ENCODE peak calls at places on chromosome 20, in ten cellular contexts. L is mucosa of descending colon, D is endothelial cell, Z is astrocyte of the spinal cord, P is GM12878, E is brain microvascular endothelial cell, W is cardiac muscle cell, T is HFF-Myc, R is stomach, O is A549. K is an unnamed sample.

GRCh38 chr20:41004561-41005360 is 23.9 kb upstream of the TOP1 start:
- DNase-seq in E (no peak), R (peak), Z (peak), W (no peak), L (no peak), P (no peak), D (no peak), T (no peak), O (no peak), K (no peak)

GRCh38 chr20:10538768-10539167 is 103.7 kb downstream of the SLX4IP start:
- DNase-seq in E (no peak), P (no peak), D (no peak), Z (no peak), L (no peak), W (no peak), R (no peak), O (no peak), T (no peak), K (no peak)

GRCh38 chr20:43220612-43221011 is 30.9 kb upstream of the PTPRT start:
- DNase-seq in P (no peak), E (no peak), L (no peak), T (no peak), Z (no peak), O (no peak), W (peak), D (no peak), R (no peak), K (no peak)

GRCh38 chr20:46724343-46724959 is 15.0 kb downstream of the SLC2A10 start:
- DNase-seq in L (no peak), D (no peak), R (no peak), T (no peak), W (no peak), P (no peak), E (no peak), O (no peak), Z (no peak), K (no peak)

GRCh38 chr20:40331699-40332098 is 357.3 kb downstream of the MAFB start:
- DNase-seq in Z (no peak), D (no peak), W (no peak), L (peak), R (no peak), P (no peak), O (no peak), T (no peak), E (no peak), K (no peak)

GRCh38 chr20:38418509-38419204 is 16.5 kb downstream of the SNHG17 start:
- DNase-seq in R (peak), W (peak), E (no peak), O (no peak), T (no peak), P (no peak), D (no peak), Z (peak), L (peak), K (no peak)

GRCh38 chr20:20887593-20888272 is 175.3 kb upstream of the RALGAPA2 start:
- DNase-seq in T (no peak), O (no peak), E (no peak), P (no peak), L (no peak), R (no peak), D (no peak), W (no peak), Z (no peak), K (no peak)

GRCh38 chr20:58109918-58110635 is 118.4 kb downstream of the ANKRD60 start:
- DNase-seq in R (no peak), Z (no peak), L (no peak), T (no peak), O (no peak), D (no peak), P (no peak), E (no peak), W (no peak), K (no peak)

GRCh38 chr20:2460752-2461424 is 9.7 kb downstream of the SNRPB start:
- DNase-seq in L (no peak), Z (no peak), T (no peak), W (peak), O (no peak), R (no peak), D (no peak), E (no peak), P (no peak), K (no peak)

GRCh38 chr20:45972500-45973183 is 639 bp upstream of the ZNF335 start:
- DNase-seq in O (no peak), T (no peak), W (no peak), Z (no peak), L (no peak), D (no peak), P (no peak), R (no peak), E (no peak), K (no peak)

GRCh38 chr20:3358676-3359340 is 48.7 kb downstream of the DNAAF9 start:
- DNase-seq in O (no peak), D (no peak), W (no peak), Z (no peak), R (no peak), P (no peak), L (no peak), E (no peak), T (no peak), K (no peak)

GRCh38 chr20:38278150-38278549 is 17.6 kb upstream of the KIAA1755 start:
- DNase-seq in D (no peak), Z (peak), R (no peak), L (no peak), P (no peak), O (no peak), T (no peak), W (no peak), E (peak), K (no peak)

GRCh38 chr20:5553194-5553815 is 196.9 kb upstream of the SHLD1 start:
- DNase-seq in O (no peak), W (no peak), E (no peak), T (no peak), D (no peak), L (no peak), P (no peak), Z (no peak), R (no peak), K (no peak)

GRCh38 chr20:40654876-40655275 is 34.2 kb downstream of the MAFB start:
- DNase-seq in Z (peak), W (peak), D (no peak), E (peak), R (no peak), O (no peak), L (no peak), T (no peak), P (no peak), K (no peak)

GRCh38 chr20:4748847-4749246 is 27.1 kb downstream of the PRND start:
- DNase-seq in O (no peak), E (no peak), L (no peak), R (no peak), P (no peak), T (no peak), D (peak), Z (no peak), W (no peak), K (no peak)

GRCh38 chr20:58988565-58988882 is 7.5 kb downstream of the NELFCD start:
- DNase-seq in L (no peak), W (no peak), P (no peak), E (no peak), T (no peak), O (no peak), D (no peak), Z (no peak), R (peak), K (no peak)

GRCh38 chr20:1122388-1123315 is 4.2 kb downstream of the PSMF1 start:
- DNase-seq in O (no peak), Z (peak), R (peak), P (no peak), D (no peak), T (no peak), L (peak), E (peak), W (peak), K (peak)

GRCh38 chr20:37915800-37916570 is 13.1 kb downstream of the VSTM2L start:
- DNase-seq in T (no peak), L (no peak), W (peak), O (no peak), R (peak), E (no peak), Z (no peak), D (no peak), P (no peak), K (no peak)

GRCh38 chr20:41232971-41233926 is 84.3 kb downstream of the ZHX3 start:
- DNase-seq in O (peak), Z (peak), D (no peak), R (no peak), W (peak), E (peak), L (no peak), T (peak), P (no peak), K (no peak)

GRCh38 chr20:33119725-33120720 is 40.6 kb downstream of the BPIFB4 start:
- DNase-seq in L (no peak), D (no peak), Z (no peak), T (no peak), W (no peak), O (no peak), E (no peak), R (no peak), P (peak), K (no peak)

GRCh38 chr20:32470025-32470861 is 112.1 kb downstream of the ASXL1 start:
- DNase-seq in R (no peak), P (no peak), L (peak), E (peak), T (no peak), O (peak), D (peak), W (peak), Z (peak), K (peak)

GRCh38 chr20:10115021-10115420 is 80.2 kb downstream of the ANKEF1 start:
- DNase-seq in E (peak), Z (peak), L (no peak), W (peak), P (no peak), O (no peak), T (peak), R (no peak), D (no peak), K (no peak)

GRCh38 chr20:47133809-47134456 is 222.6 kb downstream of the ZMYND8 start:
- DNase-seq in P (no peak), L (no peak), O (peak), R (no peak), Z (peak), D (no peak), E (peak), T (no peak), W (peak), K (peak)

GRCh38 chr20:44938637-44939036 is 21.6 kb downstream of the TOMM34 start:
- DNase-seq in L (no peak), P (no peak), R (no peak), Z (no peak), O (no peak), W (no peak), E (no peak), D (no peak), T (no peak), K (no peak)

GRCh38 chr20:44941292-44941691 is 18.9 kb downstream of the TOMM34 start:
- DNase-seq in D (no peak), P (no peak), T (no peak), R (no peak), L (no peak), W (no peak), E (no peak), Z (no peak), O (no peak), K (no peak)

GRCh38 chr20:44945261-44945660 is 14.9 kb downstream of the TOMM34 start:
- DNase-seq in E (no peak), T (no peak), O (no peak), L (no peak), P (no peak), W (no peak), R (no peak), D (no peak), Z (no peak), K (no peak)

GRCh38 chr20:44943828-44944227 is 16.4 kb downstream of the TOMM34 start:
- DNase-seq in Z (no peak), D (no peak), O (no peak), R (no peak), L (no peak), T (no peak), W (no peak), P (no peak), E (no peak), K (no peak)

GRCh38 chr20:44942264-44942973 is 17.8 kb downstream of the TOMM34 start:
- DNase-seq in Z (no peak), T (no peak), P (no peak), O (no peak), R (no peak), W (no peak), D (no peak), L (no peak), E (no peak), K (no peak)
- TF ChIP-seq CTCF in Z (no peak), T (no peak), P (no peak), O (no peak), R (no peak), W (no peak), D (no peak), L (no peak), E (peak), K (no peak)

GRCh38 chr20:62926229-62927127 is at the start of gene DIDO1:
- DNase-seq in Z (peak), D (peak), E (peak), L (peak), O (peak), T (peak), R (peak), P (peak), W (peak), K (peak)

GRCh38 chr20:62924567-62925419 is 1.5 kb downstream of the DIDO1 start:
- DNase-seq in R (no peak), O (no peak), Z (peak), P (no peak), D (no peak), E (peak), T (no peak), W (peak), L (peak), K (peak)

GRCh38 chr20:62927128-62927705 is 912 bp upstream of the DIDO1 start:
- DNase-seq in W (no peak), D (no peak), E (no peak), L (no peak), Z (no peak), P (no peak), T (no peak), O (no peak), R (no peak), K (no peak)

GRCh38 chr20:62923669-62924566 is 2.4 kb downstream of the DIDO1 start:
- DNase-seq in Z (no peak), L (no peak), D (no peak), T (no peak), E (no peak), O (no peak), R (no peak), P (no peak), W (no peak), K (no peak)

GRCh38 chr20:62925420-62926228 is 681 bp downstream of the DIDO1 start:
- DNase-seq in E (no peak), P (no peak), R (peak), O (no peak), Z (peak), D (no peak), L (peak), W (peak), T (no peak), K (peak)
- TF ChIP-seq CTCF in E (no peak), P (no peak), R (no peak), O (no peak), Z (no peak), D (no peak), L (no peak), W (no peak), T (no peak), K (no peak)

GRCh38 chr20:17875981-17876385 is 92.6 kb downstream of the SNX5 start:
- DNase-seq in R (no peak), P (no peak), D (no peak), Z (no peak), E (no peak), L (no peak), T (no peak), W (peak), O (no peak), K (no peak)
- TF ChIP-seq CTCF in R (no peak), P (no peak), D (no peak), Z (no peak), E (peak), L (no peak), T (no peak), W (no peak), O (no peak), K (no peak)

GRCh38 chr20:25695532-25696383 is 895 bp downstream of the ZNF337 start:
- DNase-seq in L (no peak), E (no peak), D (no peak), P (no peak), R (no peak), W (no peak), Z (no peak), O (no peak), T (no peak), K (no peak)

GRCh38 chr20:25696384-25697131 is at the start of gene ZNF337:
- DNase-seq in P (peak), E (peak), D (peak), O (peak), W (peak), R (peak), Z (peak), L (peak), T (peak), K (peak)

GRCh38 chr20:25697132-25697446 is 436 bp upstream of the ZNF337 start:
- DNase-seq in L (no peak), Z (no peak), T (no peak), P (no peak), D (no peak), O (no peak), E (no peak), R (no peak), W (no peak), K (no peak)

DNA sequence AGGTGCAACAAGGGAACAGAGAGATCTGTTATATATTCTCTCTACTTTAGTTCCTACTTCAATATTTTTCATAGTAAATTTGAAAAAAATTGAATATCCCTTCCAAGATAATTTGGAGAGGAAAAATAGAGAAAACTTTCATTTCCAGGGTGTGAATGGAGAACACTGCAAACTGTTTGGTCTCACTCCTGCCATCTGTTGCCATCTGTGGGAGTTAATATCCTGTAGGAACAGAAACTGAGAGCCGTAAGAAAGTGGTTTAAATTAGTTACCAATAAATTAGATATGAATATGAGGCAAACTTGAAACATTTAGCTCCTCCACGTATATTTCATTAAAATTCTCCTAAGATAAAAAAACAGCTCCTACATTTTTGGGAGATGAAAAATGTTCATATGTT is 4.2 kb downstream of the ZNF337 start:
- DNase-seq in Z (no peak), L (peak), D (no peak), E (no peak), O (no peak), W (no peak), P (no peak), T (no peak), R (no peak), K (no peak)
- TF ChIP-seq CTCF in Z (no peak), L (no peak), D (no peak), E (no peak), O (no peak), W (no peak), P (peak), T (no peak), R (no peak), K (no peak)

K was measured in Calu3.